ENCODE peak calls at places on chromosome 17, in ten cellular contexts. One of them, this sample, is unnamed.
A peak's percentile ranks its signal among the peaks of the same experiment; 100 is the strongest.

GRCh38 chr17:28497931-28498330 is 8.2 kb upstream of the FOXN1 start:
- DNase-seq in astrocyte of the spinal cord: no peak
- DNase-seq in smooth muscle cell of the brain vasculature: no peak
- DNase-seq in central memory CD4-positive, alpha-beta T cell: no peak
- DNase-seq in tibial nerve: no peak
- DNase-seq in thoracic aorta: no peak
- DNase-seq in T-helper 17 cell: no peak
- DNase-seq in T-cell: no peak
- DNase-seq in GM04504: no peak
- DNase-seq in stimulated activated CD4-positive, alpha-beta T cell treated with anti-CD3 and anti-CD28 coated beads, TNF-alpha, amount 100 ng/mL, for 48 hours: no peak
- DNase-seq in this sample: no peak

GRCh38 chr17:19305261-19305660 is 57.3 kb downstream of the B9D1 start:
- DNase-seq in thoracic aorta: no peak
- DNase-seq in stimulated activated CD4-positive, alpha-beta T cell treated with anti-CD3 and anti-CD28 coated beads, TNF-alpha, amount 100 ng/mL, for 48 hours: no peak
- DNase-seq in T-cell: no peak
- DNase-seq in T-helper 17 cell: no peak
- DNase-seq in astrocyte of the spinal cord: no peak
- DNase-seq in GM04504: no peak
- DNase-seq in smooth muscle cell of the brain vasculature: no peak
- DNase-seq in central memory CD4-positive, alpha-beta T cell: no peak
- DNase-seq in tibial nerve: no peak
- DNase-seq in this sample: no peak

GRCh38 chr17:27741361-27741861 is 58.9 kb downstream of the NOS2 start:
- DNase-seq in GM04504: peak; percentile 23
- DNase-seq in central memory CD4-positive, alpha-beta T cell: no peak
- DNase-seq in thoracic aorta: no peak
- DNase-seq in smooth muscle cell of the brain vasculature: no peak
- DNase-seq in stimulated activated CD4-positive, alpha-beta T cell treated with anti-CD3 and anti-CD28 coated beads, TNF-alpha, amount 100 ng/mL, for 48 hours: no peak
- DNase-seq in T-cell: no peak
- DNase-seq in T-helper 17 cell: no peak
- DNase-seq in tibial nerve: no peak
- DNase-seq in astrocyte of the spinal cord: no peak
- DNase-seq in this sample: peak; percentile 5

GRCh38 chr17:66466933-66467367 is 164.5 kb downstream of the PRKCA start:
- DNase-seq in stimulated activated CD4-positive, alpha-beta T cell treated with anti-CD3 and anti-CD28 coated beads, TNF-alpha, amount 100 ng/mL, for 48 hours: peak; percentile 29
- DNase-seq in central memory CD4-positive, alpha-beta T cell: no peak
- DNase-seq in T-helper 17 cell: no peak
- DNase-seq in GM04504: peak; percentile 97
- DNase-seq in thoracic aorta: no peak
- DNase-seq in tibial nerve: no peak
- DNase-seq in T-cell: no peak
- DNase-seq in smooth muscle cell of the brain vasculature: peak; percentile 85
- DNase-seq in astrocyte of the spinal cord: peak; percentile 99
- DNase-seq in this sample: peak; percentile 100

GRCh38 chr17:65072577-65073178 is 16.1 kb upstream of the GNA13 start:
- DNase-seq in smooth muscle cell of the brain vasculature: no peak
- DNase-seq in stimulated activated CD4-positive, alpha-beta T cell treated with anti-CD3 and anti-CD28 coated beads, TNF-alpha, amount 100 ng/mL, for 48 hours: no peak
- DNase-seq in T-cell: no peak
- DNase-seq in GM04504: no peak
- DNase-seq in astrocyte of the spinal cord: no peak
- DNase-seq in central memory CD4-positive, alpha-beta T cell: no peak
- DNase-seq in T-helper 17 cell: no peak
- DNase-seq in thoracic aorta: no peak
- DNase-seq in tibial nerve: no peak
- DNase-seq in this sample: no peak

GRCh38 chr17:4980644-4981216 is 6.7 kb downstream of the CAMTA2 start:
- DNase-seq in tibial nerve: peak; percentile 71
- DNase-seq in smooth muscle cell of the brain vasculature: no peak
- DNase-seq in stimulated activated CD4-positive, alpha-beta T cell treated with anti-CD3 and anti-CD28 coated beads, TNF-alpha, amount 100 ng/mL, for 48 hours: peak; percentile 58
- DNase-seq in T-cell: no peak
- DNase-seq in T-helper 17 cell: no peak
- DNase-seq in astrocyte of the spinal cord: peak; percentile 52
- DNase-seq in central memory CD4-positive, alpha-beta T cell: peak; percentile 54
- DNase-seq in thoracic aorta: no peak
- DNase-seq in GM04504: no peak
- DNase-seq in this sample: peak; percentile 42

GRCh38 chr17:48612854-48613691 is 2.0 kb downstream of the HOXB8 start:
- DNase-seq in T-helper 17 cell: peak; percentile 50
- DNase-seq in T-cell: peak; percentile 47
- DNase-seq in thoracic aorta: no peak
- DNase-seq in stimulated activated CD4-positive, alpha-beta T cell treated with anti-CD3 and anti-CD28 coated beads, TNF-alpha, amount 100 ng/mL, for 48 hours: no peak
- DNase-seq in central memory CD4-positive, alpha-beta T cell: peak; percentile 39
- DNase-seq in GM04504: no peak
- DNase-seq in smooth muscle cell of the brain vasculature: no peak
- DNase-seq in tibial nerve: no peak
- DNase-seq in astrocyte of the spinal cord: peak; percentile 53
- DNase-seq in this sample: no peak

GRCh38 chr17:58917228-58917627 is 161.6 kb downstream of the PPM1E start:
- DNase-seq in GM04504: no peak
- DNase-seq in tibial nerve: no peak
- DNase-seq in T-helper 17 cell: no peak
- DNase-seq in T-cell: no peak
- DNase-seq in astrocyte of the spinal cord: no peak
- DNase-seq in stimulated activated CD4-positive, alpha-beta T cell treated with anti-CD3 and anti-CD28 coated beads, TNF-alpha, amount 100 ng/mL, for 48 hours: no peak
- DNase-seq in central memory CD4-positive, alpha-beta T cell: no peak
- DNase-seq in smooth muscle cell of the brain vasculature: no peak
- DNase-seq in thoracic aorta: no peak
- DNase-seq in this sample: no peak

GRCh38 chr17:46144246-46144645 is 49.0 kb downstream of the KANSL1 start:
- DNase-seq in GM04504: no peak
- DNase-seq in stimulated activated CD4-positive, alpha-beta T cell treated with anti-CD3 and anti-CD28 coated beads, TNF-alpha, amount 100 ng/mL, for 48 hours: no peak
- DNase-seq in thoracic aorta: no peak
- DNase-seq in smooth muscle cell of the brain vasculature: no peak
- DNase-seq in T-helper 17 cell: no peak
- DNase-seq in astrocyte of the spinal cord: no peak
- DNase-seq in T-cell: no peak
- DNase-seq in tibial nerve: no peak
- DNase-seq in central memory CD4-positive, alpha-beta T cell: no peak
- DNase-seq in this sample: no peak

GRCh38 chr17:80592243-80592642 is 47.6 kb downstream of the RPTOR start:
- DNase-seq in astrocyte of the spinal cord: no peak
- DNase-seq in T-cell: no peak
- DNase-seq in smooth muscle cell of the brain vasculature: no peak
- DNase-seq in central memory CD4-positive, alpha-beta T cell: no peak
- DNase-seq in stimulated activated CD4-positive, alpha-beta T cell treated with anti-CD3 and anti-CD28 coated beads, TNF-alpha, amount 100 ng/mL, for 48 hours: no peak
- DNase-seq in thoracic aorta: no peak
- DNase-seq in GM04504: no peak
- DNase-seq in T-helper 17 cell: no peak
- DNase-seq in tibial nerve: no peak
- DNase-seq in this sample: no peak

GRCh38 chr17:7476474-7476873 is 3.0 kb downstream of the ZBTB4 start:
- DNase-seq in T-helper 17 cell: no peak
- DNase-seq in smooth muscle cell of the brain vasculature: no peak
- DNase-seq in GM04504: peak; percentile 10
- DNase-seq in tibial nerve: no peak
- DNase-seq in T-cell: no peak
- DNase-seq in central memory CD4-positive, alpha-beta T cell: no peak
- DNase-seq in astrocyte of the spinal cord: peak; percentile 46
- DNase-seq in stimulated activated CD4-positive, alpha-beta T cell treated with anti-CD3 and anti-CD28 coated beads, TNF-alpha, amount 100 ng/mL, for 48 hours: no peak
- DNase-seq in thoracic aorta: no peak
- DNase-seq in this sample: peak; percentile 65

GRCh38 chr17:40346061-40346767 is 18.3 kb downstream of the GJD3 start:
- DNase-seq in thoracic aorta: no peak
- DNase-seq in T-cell: no peak
- DNase-seq in stimulated activated CD4-positive, alpha-beta T cell treated with anti-CD3 and anti-CD28 coated beads, TNF-alpha, amount 100 ng/mL, for 48 hours: no peak
- DNase-seq in tibial nerve: no peak
- DNase-seq in central memory CD4-positive, alpha-beta T cell: no peak
- DNase-seq in astrocyte of the spinal cord: peak; percentile 36
- DNase-seq in smooth muscle cell of the brain vasculature: no peak
- DNase-seq in GM04504: no peak
- DNase-seq in T-helper 17 cell: no peak
- DNase-seq in this sample: peak; percentile 37